ENCODE peak calls at places on chromosomes 11 and 22, in ten cellular contexts. One of them, this sample, is unnamed.

GRCh38 chr11:76612226-76612625 is 58.3 kb downstream of the LRRC32 start:
- DNase-seq in stomach: peak; percentile 2
- DNase-seq in dorsolateral prefrontal cortex: no peak
- DNase-seq in psoas muscle: no peak
- DNase-seq in lower lobe of right lung: no peak
- DNase-seq in vagina: no peak
- DNase-seq in fibroblast of lung: no peak
- DNase-seq in right atrium auricular region: no peak
- DNase-seq in spleen: peak; percentile 17
- DNase-seq in ovary: no peak
- DNase-seq in this sample: peak; percentile 14

GRCh38 chr11:33722579-33723234 is 13.5 kb downstream of the CD59 start:
- DNase-seq in stomach: no peak
- DNase-seq in dorsolateral prefrontal cortex: no peak
- DNase-seq in psoas muscle: peak; percentile 73
- DNase-seq in lower lobe of right lung: no peak
- DNase-seq in vagina: no peak
- DNase-seq in fibroblast of lung: peak; percentile 67
- DNase-seq in right atrium auricular region: no peak
- DNase-seq in spleen: no peak
- DNase-seq in ovary: no peak
- DNase-seq in this sample: no peak

GRCh38 chr11:69372589-69373250 is 78.8 kb downstream of the MYEOV start:
- DNase-seq in stomach: peak; percentile 21
- DNase-seq in dorsolateral prefrontal cortex: no peak
- DNase-seq in psoas muscle: no peak
- DNase-seq in lower lobe of right lung: no peak
- DNase-seq in vagina: peak; percentile 28
- DNase-seq in fibroblast of lung: no peak
- DNase-seq in right atrium auricular region: peak; percentile 32
- DNase-seq in spleen: peak; percentile 47
- DNase-seq in ovary: no peak
- DNase-seq in this sample: peak; percentile 4

GRCh38 chr11:61138940-61139339 is 22.3 kb downstream of the VPS37C start:
- DNase-seq in stomach: no peak
- DNase-seq in dorsolateral prefrontal cortex: no peak
- DNase-seq in psoas muscle: no peak
- DNase-seq in lower lobe of right lung: no peak
- DNase-seq in vagina: no peak
- DNase-seq in fibroblast of lung: peak; percentile 51
- DNase-seq in right atrium auricular region: no peak
- DNase-seq in spleen: no peak
- DNase-seq in ovary: peak; percentile 44
- DNase-seq in this sample: no peak

GRCh38 chr11:26229270-26229669 is 102.7 kb upstream of the ANO3 start:
- DNase-seq in stomach: no peak
- DNase-seq in dorsolateral prefrontal cortex: no peak
- DNase-seq in psoas muscle: no peak
- DNase-seq in lower lobe of right lung: no peak
- DNase-seq in vagina: no peak
- DNase-seq in fibroblast of lung: peak; percentile 100
- DNase-seq in right atrium auricular region: no peak
- DNase-seq in spleen: no peak
- DNase-seq in ovary: no peak
- DNase-seq in this sample: no peak

GRCh38 chr11:72606362-72607100 is 67.7 kb downstream of the PDE2A start:
- DNase-seq in stomach: no peak
- DNase-seq in dorsolateral prefrontal cortex: peak; percentile 71
- DNase-seq in psoas muscle: no peak
- DNase-seq in lower lobe of right lung: no peak
- DNase-seq in vagina: no peak
- DNase-seq in fibroblast of lung: no peak
- DNase-seq in right atrium auricular region: no peak
- DNase-seq in spleen: no peak
- DNase-seq in ovary: peak; percentile 56
- DNase-seq in this sample: no peak

GRCh38 chr11:104650234-104650633 is 248.0 kb downstream of the CASP12 start:
- DNase-seq in stomach: no peak
- DNase-seq in dorsolateral prefrontal cortex: no peak
- DNase-seq in psoas muscle: no peak
- DNase-seq in lower lobe of right lung: no peak
- DNase-seq in vagina: no peak
- DNase-seq in fibroblast of lung: no peak
- DNase-seq in right atrium auricular region: no peak
- DNase-seq in spleen: no peak
- DNase-seq in ovary: no peak
- DNase-seq in this sample: no peak

GRCh38 chr11:40062616-40063015 is 1396.8 kb downstream of the LRRC4C start:
- DNase-seq in stomach: no peak
- DNase-seq in dorsolateral prefrontal cortex: no peak
- DNase-seq in psoas muscle: no peak
- DNase-seq in lower lobe of right lung: no peak
- DNase-seq in vagina: no peak
- DNase-seq in fibroblast of lung: no peak
- DNase-seq in right atrium auricular region: no peak
- DNase-seq in spleen: no peak
- DNase-seq in ovary: no peak
- DNase-seq in this sample: no peak

GRCh38 chr22:49158741-49159564 is 668.7 kb downstream of the BRD1 start:
- DNase-seq in stomach: no peak
- DNase-seq in dorsolateral prefrontal cortex: no peak
- DNase-seq in psoas muscle: no peak
- DNase-seq in lower lobe of right lung: no peak
- DNase-seq in vagina: no peak
- DNase-seq in fibroblast of lung: no peak
- DNase-seq in right atrium auricular region: no peak
- DNase-seq in spleen: peak; percentile 43
- DNase-seq in ovary: no peak
- DNase-seq in this sample: peak; percentile 38

GRCh38 chr11:71977743-71978418 is 20.8 kb upstream of the IL18BP start:
- DNase-seq in stomach: peak; percentile 51
- DNase-seq in dorsolateral prefrontal cortex: no peak
- DNase-seq in psoas muscle: no peak
- DNase-seq in lower lobe of right lung: no peak
- DNase-seq in vagina: no peak
- DNase-seq in fibroblast of lung: peak; percentile 65
- DNase-seq in right atrium auricular region: no peak
- DNase-seq in spleen: no peak
- DNase-seq in ovary: no peak
- DNase-seq in this sample: no peak

DNA sequence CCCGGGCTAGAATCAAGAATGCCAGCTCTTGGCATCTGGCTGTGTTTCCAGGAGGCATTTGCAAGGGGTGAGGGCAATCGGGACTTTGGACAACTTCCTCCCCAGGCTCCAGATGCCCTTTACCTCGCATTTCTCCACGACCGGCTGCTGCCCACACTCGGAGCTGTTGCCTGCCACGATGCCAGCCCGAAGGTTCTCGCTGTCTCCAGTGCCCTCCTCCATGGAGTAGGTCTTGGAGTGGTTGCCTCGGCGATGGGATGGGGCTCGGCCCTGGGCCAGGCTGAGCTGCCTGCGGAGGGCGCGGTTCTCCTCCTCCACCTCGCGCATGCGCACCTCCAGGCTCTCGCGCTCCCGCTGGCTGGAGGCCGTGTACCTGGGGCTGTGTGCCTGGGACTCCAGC is 270.0 kb downstream of the LARGE1 start:
- DNase-seq in stomach: no peak
- DNase-seq in dorsolateral prefrontal cortex: no peak
- DNase-seq in psoas muscle: no peak
- DNase-seq in lower lobe of right lung: no peak
- DNase-seq in vagina: no peak
- DNase-seq in fibroblast of lung: no peak
- DNase-seq in right atrium auricular region: no peak
- DNase-seq in spleen: no peak
- DNase-seq in ovary: no peak
- DNase-seq in this sample: no peak
- H3K4me3 ChIP-seq in stomach: no peak overlapping the region
- H3K4me3 ChIP-seq in dorsolateral prefrontal cortex: no peak overlapping the region
- H3K4me3 ChIP-seq in psoas muscle: no peak overlapping the region
- H3K4me3 ChIP-seq in lower lobe of right lung: no peak overlapping the region
- H3K4me3 ChIP-seq in vagina: no peak overlapping the region
- H3K4me3 ChIP-seq in fibroblast of lung: no peak overlapping the region
- H3K4me3 ChIP-seq in right atrium auricular region: no peak overlapping the region
- H3K4me3 ChIP-seq in spleen: no peak overlapping the region
- H3K4me3 ChIP-seq in ovary: no peak overlapping the region
- H3K4me3 ChIP-seq in this sample: no peak overlapping the region

GRCh38 chr11:134734894-134735293 is 322.9 kb upstream of the B3GAT1 start:
- DNase-seq in stomach: no peak
- DNase-seq in dorsolateral prefrontal cortex: no peak
- DNase-seq in psoas muscle: no peak
- DNase-seq in lower lobe of right lung: no peak
- DNase-seq in vagina: no peak
- DNase-seq in fibroblast of lung: no peak
- DNase-seq in right atrium auricular region: no peak
- DNase-seq in spleen: peak; percentile 28
- DNase-seq in ovary: no peak
- DNase-seq in this sample: no peak

GRCh38 chr11:134730596-134731538 is 318.8 kb upstream of the B3GAT1 start:
- DNase-seq in stomach: no peak
- DNase-seq in dorsolateral prefrontal cortex: no peak
- DNase-seq in psoas muscle: no peak
- DNase-seq in lower lobe of right lung: no peak
- DNase-seq in vagina: no peak
- DNase-seq in fibroblast of lung: no peak
- DNase-seq in right atrium auricular region: no peak
- DNase-seq in spleen: no peak
- DNase-seq in ovary: no peak
- DNase-seq in this sample: no peak

GRCh38 chr11:134734446-134734845 is 322.4 kb upstream of the B3GAT1 start:
- DNase-seq in stomach: no peak
- DNase-seq in dorsolateral prefrontal cortex: no peak
- DNase-seq in psoas muscle: no peak
- DNase-seq in lower lobe of right lung: no peak
- DNase-seq in vagina: no peak
- DNase-seq in fibroblast of lung: no peak
- DNase-seq in right atrium auricular region: no peak
- DNase-seq in spleen: peak; percentile 47
- DNase-seq in ovary: no peak
- DNase-seq in this sample: no peak

GRCh38 chr11:134730096-134730495 is 318.1 kb upstream of the B3GAT1 start:
- DNase-seq in stomach: no peak
- DNase-seq in dorsolateral prefrontal cortex: no peak
- DNase-seq in psoas muscle: no peak
- DNase-seq in lower lobe of right lung: no peak
- DNase-seq in vagina: no peak
- DNase-seq in fibroblast of lung: no peak
- DNase-seq in right atrium auricular region: no peak
- DNase-seq in spleen: no peak
- DNase-seq in ovary: no peak
- DNase-seq in this sample: no peak

GRCh38 chr11:134731562-134731961 is 319.5 kb upstream of the B3GAT1 start:
- DNase-seq in stomach: no peak
- DNase-seq in dorsolateral prefrontal cortex: no peak
- DNase-seq in psoas muscle: no peak
- DNase-seq in lower lobe of right lung: no peak
- DNase-seq in vagina: no peak
- DNase-seq in fibroblast of lung: no peak
- DNase-seq in right atrium auricular region: no peak
- DNase-seq in spleen: peak; percentile 34
- DNase-seq in ovary: no peak
- DNase-seq in this sample: no peak
- H3K27ac ChIP-seq in stomach: no peak overlapping the region
- H3K27ac ChIP-seq in dorsolateral prefrontal cortex: no peak overlapping the region
- H3K27ac ChIP-seq in psoas muscle: no peak overlapping the region
- H3K27ac ChIP-seq in lower lobe of right lung: no peak overlapping the region
- H3K27ac ChIP-seq in vagina: no peak overlapping the region
- H3K27ac ChIP-seq in fibroblast of lung: no peak overlapping the region
- H3K27ac ChIP-seq in right atrium auricular region: no peak overlapping the region
- H3K27ac ChIP-seq in spleen: no peak overlapping the region
- H3K27ac ChIP-seq in ovary: no peak overlapping the region
- H3K27ac ChIP-seq in this sample: no peak overlapping the region

GRCh38 chr22:46798041-46798365 is 35.6 kb downstream of the TBC1D22A start:
- DNase-seq in stomach: no peak
- DNase-seq in dorsolateral prefrontal cortex: no peak
- DNase-seq in psoas muscle: no peak
- DNase-seq in lower lobe of right lung: no peak
- DNase-seq in vagina: no peak
- DNase-seq in fibroblast of lung: no peak
- DNase-seq in right atrium auricular region: peak; percentile 43
- DNase-seq in spleen: no peak
- DNase-seq in ovary: no peak
- DNase-seq in this sample: no peak

GRCh38 chr22:46798366-46799057 is 36.1 kb downstream of the TBC1D22A start:
- DNase-seq in stomach: peak; percentile 81
- DNase-seq in dorsolateral prefrontal cortex: peak; percentile 74
- DNase-seq in psoas muscle: peak; percentile 84
- DNase-seq in lower lobe of right lung: peak; percentile 85
- DNase-seq in vagina: no peak
- DNase-seq in fibroblast of lung: peak; percentile 70
- DNase-seq in right atrium auricular region: peak; percentile 78
- DNase-seq in spleen: peak; percentile 93
- DNase-seq in ovary: peak; percentile 89
- DNase-seq in this sample: peak; percentile 92

GRCh38 chr22:46796566-46797195 is 34.2 kb downstream of the TBC1D22A start:
- DNase-seq in stomach: no peak
- DNase-seq in dorsolateral prefrontal cortex: peak; percentile 23
- DNase-seq in psoas muscle: no peak
- DNase-seq in lower lobe of right lung: no peak
- DNase-seq in vagina: no peak
- DNase-seq in fibroblast of lung: no peak
- DNase-seq in right atrium auricular region: peak; percentile 52
- DNase-seq in spleen: peak; percentile 56
- DNase-seq in ovary: no peak
- DNase-seq in this sample: peak; percentile 35

GRCh38 chr22:46795845-46796565 is 33.6 kb downstream of the TBC1D22A start:
- DNase-seq in stomach: no peak
- DNase-seq in dorsolateral prefrontal cortex: peak; percentile 23
- DNase-seq in psoas muscle: no peak
- DNase-seq in lower lobe of right lung: no peak
- DNase-seq in vagina: no peak
- DNase-seq in fibroblast of lung: no peak
- DNase-seq in right atrium auricular region: peak; percentile 42
- DNase-seq in spleen: no peak
- DNase-seq in ovary: no peak
- DNase-seq in this sample: peak; percentile 32

DNA sequence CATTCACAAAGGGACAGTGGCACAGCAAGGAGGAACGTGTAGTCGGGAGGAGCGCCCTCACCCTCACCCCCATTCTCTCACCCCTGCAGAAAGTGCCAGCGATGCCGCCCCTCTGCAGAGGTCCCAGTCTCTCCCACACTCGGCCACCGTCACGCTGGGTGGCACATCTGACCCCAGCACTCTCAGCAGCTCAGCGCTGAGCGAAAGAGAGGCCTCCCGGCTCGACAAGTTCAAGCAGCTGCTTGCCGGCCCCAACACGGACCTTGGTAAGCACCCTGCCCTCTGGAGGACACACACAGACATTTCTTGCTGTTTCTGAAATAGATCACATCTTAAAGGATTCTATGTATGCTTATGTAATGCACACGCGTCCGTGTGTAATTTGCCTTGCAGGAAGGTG is 34.9 kb downstream of the TBC1D22A start:
- DNase-seq in stomach: no peak
- DNase-seq in dorsolateral prefrontal cortex: peak; percentile 28
- DNase-seq in psoas muscle: no peak
- DNase-seq in lower lobe of right lung: no peak
- DNase-seq in vagina: no peak
- DNase-seq in fibroblast of lung: peak; percentile 54
- DNase-seq in right atrium auricular region: no peak
- DNase-seq in spleen: peak; percentile 72
- DNase-seq in ovary: no peak
- DNase-seq in this sample: peak; percentile 45
- TF ChIP-seq CTCF in stomach: no peak
- TF ChIP-seq CTCF in dorsolateral prefrontal cortex: no peak
- TF ChIP-seq CTCF in psoas muscle: no peak
- TF ChIP-seq CTCF in lower lobe of right lung: no peak
- TF ChIP-seq CTCF in vagina: no peak
- TF ChIP-seq CTCF in fibroblast of lung: peak; percentile 42
- TF ChIP-seq CTCF in right atrium auricular region: no peak
- TF ChIP-seq CTCF in spleen: no peak
- TF ChIP-seq CTCF in ovary: no peak
- TF ChIP-seq CTCF in this sample: no peak

GRCh38 chr11:117820071-117820470 is 4.5 kb downstream of the FXYD2 start:
- DNase-seq in stomach: no peak
- DNase-seq in dorsolateral prefrontal cortex: no peak
- DNase-seq in psoas muscle: peak; percentile 36
- DNase-seq in lower lobe of right lung: no peak
- DNase-seq in vagina: no peak
- DNase-seq in fibroblast of lung: no peak
- DNase-seq in right atrium auricular region: no peak
- DNase-seq in spleen: no peak
- DNase-seq in ovary: no peak
- DNase-seq in this sample: peak; percentile 76
- H3K4me3 ChIP-seq in stomach: no peak overlapping the region
- H3K4me3 ChIP-seq in dorsolateral prefrontal cortex: no peak overlapping the region
- H3K4me3 ChIP-seq in psoas muscle: no peak overlapping the region
- H3K4me3 ChIP-seq in lower lobe of right lung: no peak overlapping the region
- H3K4me3 ChIP-seq in vagina: no peak overlapping the region
- H3K4me3 ChIP-seq in fibroblast of lung: no peak overlapping the region
- H3K4me3 ChIP-seq in right atrium auricular region: no peak overlapping the region
- H3K4me3 ChIP-seq in spleen: no peak overlapping the region
- H3K4me3 ChIP-seq in ovary: no peak overlapping the region
- H3K4me3 ChIP-seq in this sample: no peak overlapping the region

This sample was measured in Peyer's patch.